ENCODE peak calls at places on chromosome 11, in five cellular contexts. X is brain microvascular endothelial cell, Z is Caki2, N is caudate nucleus, V is KBM-7. A is an unnamed sample.

GRCh38 chr11:106854429-106854828 is 163.8 kb downstream of the GUCY1A2 start:
- DNase-seq in X (no peak), Z (no peak), N (no peak), V (no peak), A (no peak)

GRCh38 chr11:40602866-40603578 is 856.4 kb downstream of the LRRC4C start:
- DNase-seq in X (no peak), Z (peak), N (peak), V (no peak), A (no peak)

GRCh38 chr11:94956963-94957362 is 16.4 kb downstream of the CWC15 start:
- DNase-seq in X (no peak), Z (no peak), N (no peak), V (no peak), A (no peak)

GRCh38 chr11:66950113-66950535 is 8.1 kb downstream of the PC start:
- DNase-seq in X (peak), Z (peak), N (peak), V (no peak), A (peak)

GRCh38 chr11:34665077-34665835 is 44.4 kb downstream of the EHF start:
- DNase-seq in X (no peak), Z (no peak), N (no peak), V (no peak), A (no peak)

GRCh38 chr11:125514336-125515101 is 18.5 kb upstream of the FEZ1 start:
- DNase-seq in X (peak), Z (peak), N (no peak), V (peak), A (no peak)

GRCh38 chr11:1750840-1751520 is 585 bp upstream of the IFITM10 start:
- DNase-seq in X (no peak), Z (peak), N (no peak), V (no peak), A (no peak)

GRCh38 chr11:130212431-130212961 is 52.9 kb downstream of the ST14 start:
- DNase-seq in X (no peak), Z (no peak), N (no peak), V (no peak), A (no peak)

GRCh38 chr11:57979532-57980079 is 44.1 kb upstream of the OR9Q1 start:
- DNase-seq in X (no peak), Z (no peak), N (no peak), V (no peak), A (no peak)

GRCh38 chr11:111379500-111380136 is 543 bp upstream of the POU2AF1 start:
- DNase-seq in X (no peak), Z (no peak), N (no peak), V (no peak), A (no peak)

GRCh38 chr11:117327567-117328413 is at the start of gene CEP164:
- DNase-seq in X (peak), Z (peak), N (peak), V (peak), A (peak)

GRCh38 chr11:45993438-45994064 is 71.1 kb downstream of the LARGE2 start:
- DNase-seq in X (no peak), Z (no peak), N (peak), V (no peak), A (peak)

GRCh38 chr11:9250139-9250582 is 15.0 kb downstream of the DENND5A start:
- DNase-seq in X (no peak), Z (no peak), N (no peak), V (peak), A (no peak)

GRCh38 chr11:133576351-133576750 is 44.0 kb upstream of the OPCML start:
- DNase-seq in X (no peak), Z (no peak), N (no peak), V (no peak), A (no peak)

GRCh38 chr11:117820071-117820470 is 4.5 kb downstream of the FXYD2 start:
- DNase-seq in X (no peak), Z (peak), N (no peak), V (no peak), A (no peak)

GRCh38 chr11:114131366-114131963 is 72.0 kb downstream of the ZBTB16 start:
- DNase-seq in X (no peak), Z (no peak), N (peak), V (no peak), A (peak)

GRCh38 chr11:33461726-33462125 is 204.5 kb downstream of the HIPK3 start:
- DNase-seq in X (no peak), Z (no peak), N (no peak), V (no peak), A (no peak)

GRCh38 chr11:17547051-17547577 is at the start of gene OTOG:
- DNase-seq in X (no peak), Z (no peak), N (no peak), V (no peak), A (no peak)

GRCh38 chr11:68999093-68999747 is 13.8 kb downstream of the MRGPRF start:
- DNase-seq in X (no peak), Z (no peak), N (no peak), V (no peak), A (no peak)

GRCh38 chr11:93967258-93967657 is 53.9 kb upstream of the HEPHL1 start:
- DNase-seq in X (no peak), Z (no peak), N (no peak), V (no peak), A (no peak)

GRCh38 chr11:33778682-33779081 is 4.4 kb upstream of the FBXO3 start:
- DNase-seq in X (peak), Z (no peak), N (no peak), V (peak), A (no peak)

GRCh38 chr11:1158681-1159525 is 1.1 kb downstream of the MUC5AC start:
- DNase-seq in X (no peak), Z (no peak), N (no peak), V (no peak), A (no peak)

GRCh38 chr11:1738380-1738779 is 12.0 kb downstream of the IFITM10 start:
- DNase-seq in X (no peak), Z (no peak), N (no peak), V (no peak), A (no peak)

GRCh38 chr11:62664405-62665074 is 470 bp downstream of the C11orf98 start:
- DNase-seq in X (no peak), Z (no peak), N (peak), V (no peak), A (no peak)

GRCh38 chr11:74678041-74678440 is 53.2 kb downstream of the CHRDL2 start:
- DNase-seq in X (no peak), Z (no peak), N (no peak), V (no peak), A (no peak)

GRCh38 chr11:104319396-104319795 is 155.4 kb upstream of the PDGFD start:
- DNase-seq in X (no peak), Z (no peak), N (no peak), V (no peak), A (no peak)

GRCh38 chr11:134611537-134611936 is 199.5 kb upstream of the B3GAT1 start:
- DNase-seq in X (no peak), Z (no peak), N (no peak), V (no peak), A (no peak)

GRCh38 chr11:75351541-75352416 is at the start of gene ARRB1:
- DNase-seq in X (peak), Z (peak), N (peak), V (peak), A (peak)

GRCh38 chr11:43555811-43556210 is 124.7 kb upstream of the HSD17B12 start:
- DNase-seq in X (peak), Z (no peak), N (peak), V (no peak), A (peak)

GRCh38 chr11:119316017-119316728 is 757 bp downstream of the MCAM start:
- DNase-seq in X (no peak), Z (no peak), N (peak), V (peak), A (peak)

GRCh38 chr11:85960678-85961077 is 105.5 kb downstream of the CCDC83 start:
- DNase-seq in X (no peak), Z (no peak), N (no peak), V (no peak), A (no peak)

GRCh38 chr11:103883856-103884255 is 152.6 kb upstream of the DDI1 start:
- DNase-seq in X (no peak), Z (no peak), N (no peak), V (no peak), A (no peak)

GRCh38 chr11:110362916-110363574 is 66.6 kb upstream of the RDX start:
- DNase-seq in X (peak), Z (no peak), N (peak), V (peak), A (peak)

GRCh38 chr11:78782725-78783124 is 208.1 kb upstream of the NARS2 start:
- DNase-seq in X (no peak), Z (no peak), N (no peak), V (no peak), A (no peak)

GRCh38 chr11:110565690-110566336 is 136.1 kb downstream of the FDX1 start:
- DNase-seq in X (no peak), Z (no peak), N (no peak), V (no peak), A (no peak)

GRCh38 chr11:16986434-16987204 is 27.6 kb downstream of the PLEKHA7 start:
- DNase-seq in X (no peak), Z (peak), N (no peak), V (peak), A (no peak)